ENCODE peak calls at places on chromosomes 12 and 14, in six cellular contexts. Z is mammary epithelial cell, X is Panc1, P is fibroblast of lung, K is A549, M is astrocyte. U is an unnamed sample.
A peak's percentile ranks its signal among the peaks of the same experiment; 100 is the strongest.

GRCh38 chr12:27852117-27852516 is 72.1 kb upstream of the MANSC4 start:
- DNase-seq in X (no peak), P (no peak), Z (peak; percentile 27), K (no peak), M (no peak), U (no peak)

GRCh38 chr12:48977290-48978281 is 536 bp upstream of the WNT1 start:
- DNase-seq in M (peak; percentile 46), Z (peak; percentile 35), K (peak; percentile 74), P (peak; percentile 59), X (no peak), U (peak; percentile 47)

GRCh38 chr12:21001778-21002177 is 129.2 kb upstream of the SLCO1B1 start:
- DNase-seq in M (no peak), Z (no peak), P (no peak), K (no peak), X (no peak), U (no peak)

GRCh38 chr12:6285532-6286306 is 24.8 kb upstream of the PLEKHG6 start:
- DNase-seq in P (peak; percentile 31), K (no peak), Z (peak; percentile 72), M (no peak), X (no peak), U (peak; percentile 77)

GRCh38 chr12:100579844-100580243 is 6.4 kb downstream of the GAS2L3 start:
- DNase-seq in M (peak; percentile 6), Z (no peak), K (no peak), X (no peak), P (no peak), U (no peak)

GRCh38 chr12:91630118-91630517 is 447.5 kb upstream of the DCN start:
- DNase-seq in P (no peak), M (no peak), X (no peak), K (no peak), Z (no peak), U (no peak)

GRCh38 chr14:95102678-95103039 is 54.7 kb downstream of the DICER1 start:
- DNase-seq in P (peak; percentile 4), Z (no peak), X (no peak), K (no peak), M (no peak), U (no peak)

GRCh38 chr12:1833596-1834028 is 13.2 kb downstream of the LRTM2 start:
- DNase-seq in M (no peak), Z (no peak), X (no peak), K (no peak), P (no peak), U (no peak)

GRCh38 chr14:64279719-64280668 is 14.2 kb downstream of the ESR2 start:
- DNase-seq in K (no peak), X (no peak), P (peak; percentile 47), M (peak; percentile 33), Z (peak; percentile 65), U (peak; percentile 61)

GRCh38 chr12:12812163-12812562 is 983 bp upstream of the DDX47 start:
- DNase-seq in Z (no peak), M (no peak), X (no peak), K (peak; percentile 59), P (no peak), U (no peak)

GRCh38 chr14:33914676-33915516 is 36.0 kb downstream of the EGLN3 start:
- DNase-seq in P (peak; percentile 90), M (peak; percentile 85), K (peak; percentile 39), Z (peak; percentile 68), X (no peak), U (peak; percentile 79)

GRCh38 chr14:80926706-80927384 is 14.7 kb downstream of the CEP128 start:
- DNase-seq in Z (no peak), P (peak; percentile 66), M (peak; percentile 57), X (no peak), K (no peak), U (no peak)

GRCh38 chr12:69196302-69197288 is 42.8 kb upstream of the CPSF6 start:
- DNase-seq in Z (peak; percentile 5), K (no peak), M (no peak), P (no peak), X (peak; percentile 17), U (peak; percentile 47)

GRCh38 chr12:3185260-3185870 is 108.2 kb downstream of the TSPAN9 start:
- DNase-seq in Z (no peak), P (peak; percentile 58), X (no peak), K (no peak), M (peak; percentile 37), U (no peak)
- H3K4me1 ChIP-seq in Z (peaks cover 9% of the 10 kb centered on the region), P (no peaks in the 10 kb centered on the region), X (no peaks in the 10 kb centered on the region), K (peaks cover 3% of the 10 kb centered on the region), M (peaks cover 12% of the 10 kb centered on the region), U (peaks cover 5% of the 10 kb centered on the region)

GRCh38 chr12:124506145-124506831 is 61.1 kb downstream of the NCOR2 start:
- DNase-seq in P (peak; percentile 77), X (no peak), K (no peak), Z (no peak), M (peak; percentile 70), U (peak; percentile 15)
- H3K4me1 ChIP-seq in P (peaks cover 27% of the 10 kb centered on the region), X (peaks cover 78% of the 10 kb centered on the region), K (peaks cover 24% of the 10 kb centered on the region), Z (peaks cover 62% of the 10 kb centered on the region), M (peaks cover 63% of the 10 kb centered on the region), U (peaks cover 12% of the 10 kb centered on the region)

GRCh38 chr14:101849125-101849524 is 87.6 kb downstream of the PPP2R5C start:
- DNase-seq in M (no peak), P (no peak), K (no peak), Z (no peak), X (no peak), U (no peak)
- H3K4me1 ChIP-seq in M (no peaks in the 10 kb centered on the region), P (no peaks in the 10 kb centered on the region), K (no peaks in the 10 kb centered on the region), Z (no peaks in the 10 kb centered on the region), X (no peaks in the 10 kb centered on the region), U (no peaks in the 10 kb centered on the region)

DNA sequence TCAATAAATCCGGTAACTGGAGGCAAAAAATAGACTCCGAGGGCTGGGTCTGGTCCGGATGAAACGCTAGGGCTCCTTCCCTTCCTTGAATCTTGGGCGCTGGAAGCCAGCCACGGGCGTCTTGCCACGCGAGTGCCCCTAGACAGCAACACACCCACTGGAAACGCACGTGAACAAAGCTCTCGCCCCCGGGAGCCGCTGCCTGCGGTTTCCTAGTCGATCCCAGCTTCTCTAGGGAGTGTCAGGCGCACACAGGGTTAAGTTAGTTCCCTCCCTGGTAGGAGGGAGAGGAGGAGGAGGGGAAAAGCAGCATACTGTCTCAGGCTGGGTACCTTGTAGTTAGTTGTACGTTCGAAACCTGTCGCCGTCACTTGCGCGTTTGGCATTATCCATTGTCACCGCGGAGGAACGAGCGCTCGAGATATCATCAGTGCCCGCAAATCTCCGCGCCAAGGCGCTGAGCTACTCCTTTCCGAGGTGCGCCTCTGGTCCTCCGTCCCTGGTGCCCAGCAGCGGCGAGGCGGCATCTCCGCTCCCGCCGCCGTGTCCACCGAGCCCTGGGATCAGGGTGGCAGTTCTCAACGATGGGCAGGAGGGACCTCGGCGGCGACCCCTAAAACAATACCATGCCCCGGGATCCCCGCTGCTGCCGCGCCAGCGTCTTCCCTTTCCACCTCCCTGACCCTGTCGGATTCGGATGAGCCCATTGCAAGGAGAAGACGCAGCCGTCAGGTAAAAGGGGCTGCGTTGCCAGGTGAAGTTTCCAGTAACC is at the start of gene FLRT2:
- DNase-seq in M (no peak), P (peak; percentile 55), Z (peak; percentile 71), K (peak; percentile 33), X (no peak), U (no peak)
- H3K4me1 ChIP-seq in M (peaks cover 61% of the 10 kb centered on the region), P (peaks cover 9% of the 10 kb centered on the region), Z (peaks cover 35% of the 10 kb centered on the region), K (peaks cover 25% of the 10 kb centered on the region), X (peaks cover 10% of the 10 kb centered on the region), U (peaks cover 16% of the 10 kb centered on the region)

DNA sequence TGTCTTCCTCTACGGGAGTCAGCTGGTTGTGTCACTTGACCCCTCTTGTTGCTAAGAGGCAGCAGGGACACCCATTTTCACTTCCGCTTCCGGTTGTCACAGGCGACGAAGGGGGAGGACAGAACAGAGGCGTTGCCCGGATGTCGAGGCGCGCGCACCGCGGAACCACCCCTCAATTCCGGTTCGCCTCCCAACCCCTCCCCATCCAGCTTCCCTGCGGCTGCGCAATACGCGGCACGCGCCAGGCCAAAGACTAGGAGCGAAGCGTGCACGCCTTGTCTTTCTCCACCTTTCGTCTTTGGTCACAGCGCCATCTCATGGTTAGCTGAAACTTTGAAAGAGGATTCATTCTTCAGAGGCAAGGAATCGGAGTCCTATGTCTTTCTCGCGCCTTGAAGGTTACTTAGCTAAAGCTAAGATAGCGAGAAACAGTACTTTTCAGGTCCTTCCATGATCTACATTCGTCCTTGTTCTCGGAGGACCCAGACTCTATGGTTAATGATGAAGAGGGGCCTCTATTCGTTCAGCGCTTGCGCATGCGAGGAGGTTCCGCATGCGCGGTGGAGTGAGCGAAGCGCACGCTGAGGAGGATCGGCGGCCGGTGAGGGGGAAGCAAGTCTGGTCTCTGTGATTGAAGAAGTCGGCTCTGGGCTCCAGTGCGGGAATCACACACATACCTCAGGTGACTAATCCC is at the start of the genes ATP6V1D and EIF2S1:
- DNase-seq in Z (peak; percentile 99), X (peak; percentile 94), M (peak; percentile 99), K (peak; percentile 98), P (peak; percentile 99), U (peak; percentile 99)
- H3K4me1 ChIP-seq in Z (peaks cover 27% of the 10 kb centered on the region), X (peaks cover 31% of the 10 kb centered on the region), M (peaks cover 23% of the 10 kb centered on the region), K (peaks cover 39% of the 10 kb centered on the region), P (peaks cover 10% of the 10 kb centered on the region), U (peaks cover 40% of the 10 kb centered on the region)

DNA sequence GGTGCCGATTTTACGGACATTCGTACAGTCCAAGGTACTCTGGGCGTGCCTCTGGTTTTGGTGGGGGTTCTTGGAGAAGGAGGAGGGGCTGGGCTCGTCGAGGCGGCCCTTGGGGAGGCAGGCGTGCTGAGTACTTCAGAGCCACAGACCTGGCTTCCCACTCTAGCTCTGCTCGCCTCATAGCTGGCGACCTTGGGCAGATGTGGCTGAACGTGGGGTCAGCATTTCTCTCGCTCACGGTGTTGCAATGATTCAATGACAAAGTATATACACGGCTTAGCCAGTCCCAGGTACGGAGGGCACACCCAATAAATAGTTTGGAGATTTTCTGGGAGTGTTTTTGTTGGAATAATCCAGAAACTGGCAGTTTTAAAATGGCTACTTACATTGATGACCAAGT is 75.1 kb downstream of the FOXN4 start:
- DNase-seq in K (no peak), P (no peak), X (no peak), M (no peak), Z (no peak), U (no peak)
- H3K4me1 ChIP-seq in K (no peaks in the 10 kb centered on the region), P (no peaks in the 10 kb centered on the region), X (no peaks in the 10 kb centered on the region), M (no peaks in the 10 kb centered on the region), Z (no peaks in the 10 kb centered on the region), U (no peaks in the 10 kb centered on the region)

GRCh38 chr14:35122696-35123387 is 490 bp downstream of the PRORP start:
- DNase-seq in P (peak; percentile 33), X (no peak), M (peak; percentile 51), Z (peak; percentile 12), K (peak; percentile 55), U (peak; percentile 41)

GRCh38 chr14:35124127-35124526 is 1.8 kb downstream of the PRORP start:
- DNase-seq in X (no peak), K (no peak), Z (no peak), M (no peak), P (no peak), U (no peak)

GRCh38 chr14:35121887-35122695 is at the start of the genes PPP2R3C and PRORP:
- DNase-seq in K (peak; percentile 74), Z (peak; percentile 99), M (peak; percentile 98), P (peak; percentile 99), X (peak; percentile 89), U (peak; percentile 98)

GRCh38 chr14:35123388-35123703 is 994 bp downstream of the PRORP start:
- DNase-seq in K (no peak), M (no peak), Z (no peak), P (no peak), X (no peak), U (no peak)

GRCh38 chr14:35121026-35121886 is 534 bp downstream of the PPP2R3C start:
- DNase-seq in M (no peak), X (no peak), K (peak; percentile 93), P (peak; percentile 32), Z (no peak), U (no peak)
- H3K4me1 ChIP-seq in M (peaks cover 9% of the 10 kb centered on the region), X (peaks cover 17% of the 10 kb centered on the region), K (peaks cover 11% of the 10 kb centered on the region), P (no peaks in the 10 kb centered on the region), Z (peaks cover 11% of the 10 kb centered on the region), U (peaks cover 13% of the 10 kb centered on the region)

U was measured in PC-3.